ENCODE peak calls at places on chromosomes 7 and 10, in seven cellular contexts. One of them, this sample, is unnamed.

GRCh38 chr10:128098631-128099030 is 27.6 kb downstream of the MKI67 start:
- DNase-seq in thoracic aorta: no peak
- DNase-seq in lung: no peak
- DNase-seq in adrenal gland: no peak
- DNase-seq in endothelial cell: no peak
- DNase-seq in astrocyte of the spinal cord: no peak
- DNase-seq in cardiac fibroblast: no peak
- DNase-seq in this sample: no peak

GRCh38 chr10:22321156-22321711 is 335 bp downstream of the BMI1 start:
- DNase-seq in endothelial cell: peak
- DNase-seq in astrocyte of the spinal cord: peak
- DNase-seq in thoracic aorta: no peak
- DNase-seq in cardiac fibroblast: peak
- DNase-seq in adrenal gland: peak
- DNase-seq in lung: peak
- DNase-seq in this sample: peak

GRCh38 chr7:45647426-45647825 is 73.3 kb downstream of the ADCY1 start:
- DNase-seq in endothelial cell: no peak
- DNase-seq in thoracic aorta: no peak
- DNase-seq in astrocyte of the spinal cord: no peak
- DNase-seq in lung: no peak
- DNase-seq in adrenal gland: no peak
- DNase-seq in cardiac fibroblast: no peak
- DNase-seq in this sample: no peak

GRCh38 chr10:15324611-15325010 is 46.5 kb downstream of the FAM171A1 start:
- DNase-seq in astrocyte of the spinal cord: peak
- DNase-seq in endothelial cell: no peak
- DNase-seq in lung: no peak
- DNase-seq in adrenal gland: no peak
- DNase-seq in thoracic aorta: no peak
- DNase-seq in cardiac fibroblast: no peak
- DNase-seq in this sample: no peak

GRCh38 chr10:23058366-23058765 is 37.0 kb upstream of the MSRB2 start:
- DNase-seq in thoracic aorta: no peak
- DNase-seq in cardiac fibroblast: no peak
- DNase-seq in astrocyte of the spinal cord: no peak
- DNase-seq in endothelial cell: no peak
- DNase-seq in adrenal gland: no peak
- DNase-seq in lung: no peak
- DNase-seq in this sample: no peak

GRCh38 chr7:74026406-74027123 is 1.4 kb upstream of the ELN start:
- DNase-seq in cardiac fibroblast: peak
- DNase-seq in lung: peak
- DNase-seq in adrenal gland: peak
- DNase-seq in endothelial cell: peak
- DNase-seq in thoracic aorta: peak
- DNase-seq in astrocyte of the spinal cord: peak
- DNase-seq in this sample: peak

GRCh38 chr10:110399163-110400094 is 94.7 kb upstream of the SMNDC1 start:
- DNase-seq in thoracic aorta: no peak
- DNase-seq in astrocyte of the spinal cord: peak
- DNase-seq in adrenal gland: peak
- DNase-seq in lung: peak
- DNase-seq in endothelial cell: no peak
- DNase-seq in cardiac fibroblast: peak
- DNase-seq in this sample: peak

GRCh38 chr10:102001435-102002068 is 54.4 kb downstream of the ARMH3 start:
- DNase-seq in thoracic aorta: no peak
- DNase-seq in adrenal gland: no peak
- DNase-seq in lung: no peak
- DNase-seq in endothelial cell: no peak
- DNase-seq in cardiac fibroblast: no peak
- DNase-seq in astrocyte of the spinal cord: no peak
- DNase-seq in this sample: no peak

GRCh38 chr10:26430641-26431163 is 7.4 kb upstream of the APBB1IP start:
- DNase-seq in thoracic aorta: no peak
- DNase-seq in astrocyte of the spinal cord: no peak
- DNase-seq in lung: no peak
- DNase-seq in cardiac fibroblast: no peak
- DNase-seq in adrenal gland: no peak
- DNase-seq in endothelial cell: no peak
- DNase-seq in this sample: no peak

GRCh38 chr7:126016722-126017121 is 1087.1 kb upstream of the POT1 start:
- DNase-seq in cardiac fibroblast: no peak
- DNase-seq in endothelial cell: no peak
- DNase-seq in thoracic aorta: no peak
- DNase-seq in adrenal gland: no peak
- DNase-seq in lung: no peak
- DNase-seq in astrocyte of the spinal cord: peak
- DNase-seq in this sample: peak

GRCh38 chr7:138864667-138865066 is 66.7 kb upstream of the ATP6V0A4 start:
- DNase-seq in thoracic aorta: no peak
- DNase-seq in endothelial cell: no peak
- DNase-seq in cardiac fibroblast: peak
- DNase-seq in astrocyte of the spinal cord: peak
- DNase-seq in lung: no peak
- DNase-seq in adrenal gland: no peak
- DNase-seq in this sample: peak

GRCh38 chr7:27199820-27200760 is at the start of gene HOXA13:
- DNase-seq in lung: no peak
- DNase-seq in cardiac fibroblast: no peak
- DNase-seq in thoracic aorta: no peak
- DNase-seq in adrenal gland: peak
- DNase-seq in endothelial cell: no peak
- DNase-seq in astrocyte of the spinal cord: no peak
- DNase-seq in this sample: no peak

GRCh38 chr10:57955076-57955475 is 312.6 kb downstream of the IPMK start:
- DNase-seq in astrocyte of the spinal cord: peak
- DNase-seq in cardiac fibroblast: peak
- DNase-seq in endothelial cell: no peak
- DNase-seq in adrenal gland: no peak
- DNase-seq in thoracic aorta: no peak
- DNase-seq in lung: no peak
- DNase-seq in this sample: peak

GRCh38 chr7:157692156-157693011 is 355.6 kb downstream of the DNAJB6 start:
- DNase-seq in cardiac fibroblast: no peak
- DNase-seq in endothelial cell: no peak
- DNase-seq in lung: no peak
- DNase-seq in astrocyte of the spinal cord: no peak
- DNase-seq in adrenal gland: peak
- DNase-seq in thoracic aorta: no peak
- DNase-seq in this sample: no peak

GRCh38 chr7:98831641-98832221 is 38.1 kb downstream of the TMEM130 start:
- DNase-seq in thoracic aorta: no peak
- DNase-seq in astrocyte of the spinal cord: peak
- DNase-seq in cardiac fibroblast: peak
- DNase-seq in adrenal gland: no peak
- DNase-seq in lung: no peak
- DNase-seq in endothelial cell: peak
- DNase-seq in this sample: peak

GRCh38 chr7:143015926-143016490 is 10.9 kb downstream of the OR9A2 start:
- DNase-seq in adrenal gland: no peak
- DNase-seq in cardiac fibroblast: no peak
- DNase-seq in lung: no peak
- DNase-seq in astrocyte of the spinal cord: peak
- DNase-seq in endothelial cell: no peak
- DNase-seq in thoracic aorta: no peak
- DNase-seq in this sample: peak

GRCh38 chr7:36650766-36651310 is 73.5 kb downstream of the AOAH start:
- DNase-seq in endothelial cell: no peak
- DNase-seq in adrenal gland: no peak
- DNase-seq in lung: no peak
- DNase-seq in thoracic aorta: no peak
- DNase-seq in astrocyte of the spinal cord: no peak
- DNase-seq in cardiac fibroblast: no peak
- DNase-seq in this sample: peak

GRCh38 chr10:103772096-103772845 is 83.1 kb downstream of the SH3PXD2A start:
- DNase-seq in lung: peak
- DNase-seq in astrocyte of the spinal cord: peak
- DNase-seq in cardiac fibroblast: peak
- DNase-seq in endothelial cell: peak
- DNase-seq in adrenal gland: peak
- DNase-seq in thoracic aorta: peak
- DNase-seq in this sample: peak

GRCh38 chr7:30080818-30081217 is 52.6 kb downstream of the PLEKHA8 start:
- DNase-seq in thoracic aorta: no peak
- DNase-seq in lung: no peak
- DNase-seq in cardiac fibroblast: no peak
- DNase-seq in endothelial cell: no peak
- DNase-seq in adrenal gland: no peak
- DNase-seq in astrocyte of the spinal cord: no peak
- DNase-seq in this sample: no peak

GRCh38 chr7:113731571-113731970 is 187.2 kb downstream of the PPP1R3A start:
- DNase-seq in lung: no peak
- DNase-seq in astrocyte of the spinal cord: no peak
- DNase-seq in cardiac fibroblast: no peak
- DNase-seq in endothelial cell: no peak
- DNase-seq in adrenal gland: no peak
- DNase-seq in thoracic aorta: no peak
- DNase-seq in this sample: peak

GRCh38 chr7:16318989-16319915 is 102.1 kb downstream of the CRPPA start:
- DNase-seq in astrocyte of the spinal cord: peak
- DNase-seq in endothelial cell: no peak
- DNase-seq in lung: no peak
- DNase-seq in thoracic aorta: no peak
- DNase-seq in cardiac fibroblast: peak
- DNase-seq in adrenal gland: no peak
- DNase-seq in this sample: peak

GRCh38 chr7:52777423-52777822 is 258.0 kb upstream of the POM121L12 start:
- DNase-seq in cardiac fibroblast: no peak
- DNase-seq in lung: no peak
- DNase-seq in thoracic aorta: no peak
- DNase-seq in astrocyte of the spinal cord: no peak
- DNase-seq in endothelial cell: no peak
- DNase-seq in adrenal gland: no peak
- DNase-seq in this sample: no peak

GRCh38 chr7:52775881-52776280 is 259.6 kb upstream of the POM121L12 start:
- DNase-seq in adrenal gland: no peak
- DNase-seq in lung: no peak
- DNase-seq in endothelial cell: no peak
- DNase-seq in cardiac fibroblast: no peak
- DNase-seq in thoracic aorta: no peak
- DNase-seq in astrocyte of the spinal cord: no peak
- DNase-seq in this sample: no peak

GRCh38 chr7:52781250-52781649 is 254.2 kb upstream of the POM121L12 start:
- DNase-seq in cardiac fibroblast: no peak
- DNase-seq in lung: no peak
- DNase-seq in astrocyte of the spinal cord: no peak
- DNase-seq in thoracic aorta: no peak
- DNase-seq in endothelial cell: no peak
- DNase-seq in adrenal gland: no peak
- DNase-seq in this sample: no peak

GRCh38 chr7:52782348-52782747 is 253.1 kb upstream of the POM121L12 start:
- DNase-seq in thoracic aorta: no peak
- DNase-seq in cardiac fibroblast: no peak
- DNase-seq in astrocyte of the spinal cord: no peak
- DNase-seq in endothelial cell: no peak
- DNase-seq in adrenal gland: no peak
- DNase-seq in lung: no peak
- DNase-seq in this sample: no peak

DNA sequence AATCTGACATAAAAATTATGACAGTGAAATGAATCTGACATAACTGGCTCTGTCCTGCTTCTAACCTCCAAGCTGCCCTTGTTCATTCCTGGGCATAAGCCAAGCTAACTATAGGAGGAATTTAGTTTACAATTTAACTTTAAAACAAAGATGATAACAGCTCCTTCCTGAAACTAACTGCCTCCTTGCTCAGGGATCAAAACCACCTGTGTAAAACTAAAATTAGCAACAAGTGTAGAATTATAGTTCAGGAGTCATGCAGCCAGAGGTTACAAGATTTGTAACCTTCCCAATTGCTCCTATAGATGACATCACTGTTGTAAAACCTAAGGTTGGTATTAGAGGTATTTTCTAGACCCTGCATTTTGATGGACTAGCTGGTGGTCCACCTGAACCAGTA is 256.4 kb upstream of the POM121L12 start:
- DNase-seq in lung: no peak
- DNase-seq in cardiac fibroblast: no peak
- DNase-seq in thoracic aorta: no peak
- DNase-seq in astrocyte of the spinal cord: no peak
- DNase-seq in endothelial cell: no peak
- DNase-seq in adrenal gland: no peak
- DNase-seq in this sample: no peak
- TF ChIP-seq CTCF in lung: no peak
- TF ChIP-seq CTCF in cardiac fibroblast: no peak
- TF ChIP-seq CTCF in thoracic aorta: no peak
- TF ChIP-seq CTCF in astrocyte of the spinal cord: no peak
- TF ChIP-seq CTCF in endothelial cell: no peak
- TF ChIP-seq CTCF in adrenal gland: no peak
- TF ChIP-seq CTCF in this sample: no peak

GRCh38 chr7:115679976-115680375 is 350.6 kb downstream of the TFEC start:
- DNase-seq in adrenal gland: no peak
- DNase-seq in thoracic aorta: no peak
- DNase-seq in lung: no peak
- DNase-seq in cardiac fibroblast: peak
- DNase-seq in endothelial cell: peak
- DNase-seq in astrocyte of the spinal cord: peak
- DNase-seq in this sample: peak
- TF ChIP-seq CTCF in adrenal gland: peak
- TF ChIP-seq CTCF in thoracic aorta: no peak
- TF ChIP-seq CTCF in lung: peak
- TF ChIP-seq CTCF in cardiac fibroblast: peak
- TF ChIP-seq CTCF in endothelial cell: peak
- TF ChIP-seq CTCF in astrocyte of the spinal cord: peak
- TF ChIP-seq CTCF in this sample: peak

GRCh38 chr10:17115683-17116082 is 13.9 kb downstream of the CUBN start:
- DNase-seq in endothelial cell: no peak
- DNase-seq in astrocyte of the spinal cord: no peak
- DNase-seq in cardiac fibroblast: peak
- DNase-seq in lung: no peak
- DNase-seq in adrenal gland: no peak
- DNase-seq in thoracic aorta: no peak
- DNase-seq in this sample: peak
- TF ChIP-seq CTCF in endothelial cell: no peak
- TF ChIP-seq CTCF in astrocyte of the spinal cord: peak
- TF ChIP-seq CTCF in cardiac fibroblast: no peak
- TF ChIP-seq CTCF in lung: no peak
- TF ChIP-seq CTCF in adrenal gland: peak
- TF ChIP-seq CTCF in thoracic aorta: no peak
- TF ChIP-seq CTCF in this sample: peak

GRCh38 chr10:2942937-2943336 is 124.4 kb upstream of the PFKP start:
- DNase-seq in thoracic aorta: no peak
- DNase-seq in lung: no peak
- DNase-seq in cardiac fibroblast: no peak
- DNase-seq in adrenal gland: no peak
- DNase-seq in astrocyte of the spinal cord: no peak
- DNase-seq in endothelial cell: no peak
- DNase-seq in this sample: peak

GRCh38 chr10:2949948-2950354 is 117.4 kb upstream of the PFKP start:
- DNase-seq in thoracic aorta: no peak
- DNase-seq in cardiac fibroblast: no peak
- DNase-seq in endothelial cell: no peak
- DNase-seq in astrocyte of the spinal cord: peak
- DNase-seq in lung: no peak
- DNase-seq in adrenal gland: no peak
- DNase-seq in this sample: no peak

GRCh38 chr10:2948127-2948854 is 119.1 kb upstream of the PFKP start:
- DNase-seq in adrenal gland: no peak
- DNase-seq in endothelial cell: no peak
- DNase-seq in astrocyte of the spinal cord: no peak
- DNase-seq in cardiac fibroblast: no peak
- DNase-seq in lung: no peak
- DNase-seq in thoracic aorta: no peak
- DNase-seq in this sample: no peak

GRCh38 chr10:2949221-2949947 is 118.0 kb upstream of the PFKP start:
- DNase-seq in thoracic aorta: no peak
- DNase-seq in lung: no peak
- DNase-seq in endothelial cell: no peak
- DNase-seq in cardiac fibroblast: no peak
- DNase-seq in adrenal gland: no peak
- DNase-seq in astrocyte of the spinal cord: no peak
- DNase-seq in this sample: no peak

GRCh38 chr10:2944788-2945187 is 122.6 kb upstream of the PFKP start:
- DNase-seq in adrenal gland: no peak
- DNase-seq in thoracic aorta: no peak
- DNase-seq in lung: no peak
- DNase-seq in endothelial cell: no peak
- DNase-seq in astrocyte of the spinal cord: no peak
- DNase-seq in cardiac fibroblast: no peak
- DNase-seq in this sample: no peak
- TF ChIP-seq CTCF in adrenal gland: no peak
- TF ChIP-seq CTCF in thoracic aorta: no peak
- TF ChIP-seq CTCF in lung: no peak
- TF ChIP-seq CTCF in endothelial cell: no peak
- TF ChIP-seq CTCF in astrocyte of the spinal cord: no peak
- TF ChIP-seq CTCF in cardiac fibroblast: no peak
- TF ChIP-seq CTCF in this sample: no peak